ENCODE peak calls at places on chromosomes 5 and 9, in five cellular contexts. L, J, Q, C and H are unnamed samples.

GRCh38 chr5:58366461-58366860 is 93.4 kb downstream of the PLK2 start:
- DNase-seq in L (no peak), J (no peak), Q (no peak), C (no peak), H (no peak)

GRCh38 chr9:4620046-4620765 is 41.9 kb upstream of the PLPP6 start:
- DNase-seq in L (no peak), J (no peak), Q (peak), C (no peak), H (no peak)

GRCh38 chr5:111735829-111736228 is 21.2 kb downstream of the NREP start:
- DNase-seq in L (peak), J (peak), Q (peak), C (no peak), H (no peak)

GRCh38 chr9:124218438-124219289 is 39.1 kb upstream of the NEK6 start:
- DNase-seq in L (peak), J (peak), Q (no peak), C (no peak), H (no peak)

GRCh38 chr9:115913666-115914065 is 239.9 kb upstream of the PAPPA start:
- DNase-seq in L (peak), J (no peak), Q (no peak), C (no peak), H (no peak)

GRCh38 chr5:111337688-111338087 is 113.5 kb downstream of the CAMK4 start:
- DNase-seq in L (no peak), J (no peak), Q (no peak), C (no peak), H (no peak)

GRCh38 chr5:159915913-159916840 is at the start of gene ADRA1B:
- DNase-seq in L (peak), J (peak), Q (no peak), C (peak), H (peak)

GRCh38 chr9:31089822-31090221 is 1294.6 kb upstream of the ACO1 start:
- DNase-seq in L (peak), J (peak), Q (peak), C (no peak), H (no peak)

GRCh38 chr9:107273634-107274033 is 9.4 kb upstream of the RAD23B start:
- DNase-seq in L (no peak), J (no peak), Q (no peak), C (no peak), H (no peak)

GRCh38 chr9:134066546-134066922 is 1.3 kb downstream of the BRD3 start:
- DNase-seq in L (peak), J (peak), Q (no peak), C (no peak), H (no peak)

GRCh38 chr9:5610491-5610890 is 18.4 kb upstream of the RIC1 start:
- DNase-seq in L (no peak), J (no peak), Q (no peak), C (no peak), H (no peak)

GRCh38 chr9:130149031-130149430 is 23.2 kb upstream of the NCS1 start:
- DNase-seq in L (no peak), J (no peak), Q (no peak), C (no peak), H (no peak)

GRCh38 chr9:132144708-132145365 is 17.0 kb upstream of the NTNG2 start:
- DNase-seq in L (peak), J (peak), Q (no peak), C (no peak), H (no peak)

DNA sequence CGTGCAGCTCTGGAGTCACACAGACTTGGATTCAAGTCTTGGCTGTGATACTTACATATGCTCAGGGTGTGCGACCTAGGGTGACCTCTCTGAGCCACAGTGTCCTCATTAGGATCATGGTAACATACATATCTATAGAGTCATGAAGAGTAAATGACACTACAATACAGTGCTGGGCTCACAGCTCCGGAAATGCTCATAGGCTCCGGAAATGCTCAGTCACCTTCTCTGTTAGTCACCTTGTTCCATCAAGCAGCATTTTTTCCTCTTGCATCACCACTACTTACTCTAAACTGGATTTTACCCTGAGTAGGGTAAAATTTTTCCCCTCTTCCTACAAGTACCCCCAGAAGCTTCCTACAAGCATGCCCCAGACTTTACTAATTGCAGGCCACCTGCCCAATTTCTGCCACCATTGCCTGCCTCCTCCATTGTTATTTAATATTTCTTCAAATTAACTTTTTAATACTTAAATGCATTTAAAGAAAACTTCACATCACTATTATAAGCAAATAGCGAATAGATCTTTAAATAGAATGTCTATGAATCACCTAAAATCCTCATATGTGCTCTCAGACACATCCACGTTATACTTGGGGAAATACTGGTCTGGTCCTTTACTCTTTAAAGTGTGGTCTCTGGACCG is 147.6 kb upstream of the SPRY4 start:
- DNase-seq in L (peak), J (peak), Q (peak), C (peak), H (no peak)
- H3K27ac ChIP-seq in L (no peak), J (peak), Q (peak), C (no peak), H (no peak)

GRCh38 chr5:142059304-142059940 is 46.6 kb upstream of the GNPDA1 start:
- DNase-seq in L (peak), J (no peak), Q (no peak), C (no peak), H (peak)

GRCh38 chr5:142053434-142054253 is 40.8 kb upstream of the GNPDA1 start:
- DNase-seq in L (peak), J (no peak), Q (peak), C (no peak), H (no peak)

GRCh38 chr5:142057697-142058056 is 44.9 kb upstream of the GNPDA1 start:
- DNase-seq in L (no peak), J (peak), Q (peak), C (no peak), H (no peak)

DNA sequence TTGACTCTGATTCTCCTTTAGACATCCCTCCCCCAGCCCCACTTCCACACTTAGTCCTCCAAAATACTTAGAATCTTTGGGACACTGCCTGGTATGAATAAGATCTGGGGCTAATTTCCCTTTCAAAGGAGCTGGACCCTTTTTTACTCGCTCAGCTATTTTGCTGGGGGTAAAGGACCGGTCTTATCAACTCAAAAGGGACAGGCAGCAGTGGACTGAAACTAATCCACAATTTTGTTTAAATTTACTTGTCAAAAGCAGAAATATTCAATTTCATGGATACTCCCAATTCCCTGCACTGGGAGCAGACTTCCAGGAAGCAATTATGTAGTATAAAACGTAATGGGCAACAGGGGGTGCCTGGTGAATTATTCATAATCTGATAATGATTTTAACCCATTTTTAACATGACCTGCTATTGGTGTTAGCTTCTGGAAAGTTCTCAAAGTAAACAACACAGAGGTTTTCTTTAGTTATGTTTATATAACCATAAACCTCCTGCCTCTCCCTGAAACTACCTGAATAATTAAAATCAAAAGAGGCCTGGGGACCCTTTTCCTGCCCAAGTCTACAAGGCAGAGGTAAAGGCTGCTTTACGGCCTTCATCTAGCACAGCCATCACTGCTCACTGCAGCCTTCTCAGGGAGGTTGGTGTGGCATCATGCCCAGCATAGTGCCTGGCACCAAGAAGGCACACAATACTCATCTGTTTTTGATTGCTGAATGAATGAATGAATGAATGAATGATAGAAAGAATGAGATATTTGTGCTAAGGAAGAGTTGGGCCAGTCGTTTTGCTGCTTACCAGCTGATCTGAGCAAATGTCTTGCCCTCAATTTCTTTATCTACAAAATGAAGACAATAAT is 44.2 kb upstream of the GNPDA1 start:
- DNase-seq in L (no peak), J (no peak), Q (no peak), C (no peak), H (no peak)
- H3K27ac ChIP-seq in L (no peak), J (no peak), Q (peak), C (no peak), H (no peak)

DNA sequence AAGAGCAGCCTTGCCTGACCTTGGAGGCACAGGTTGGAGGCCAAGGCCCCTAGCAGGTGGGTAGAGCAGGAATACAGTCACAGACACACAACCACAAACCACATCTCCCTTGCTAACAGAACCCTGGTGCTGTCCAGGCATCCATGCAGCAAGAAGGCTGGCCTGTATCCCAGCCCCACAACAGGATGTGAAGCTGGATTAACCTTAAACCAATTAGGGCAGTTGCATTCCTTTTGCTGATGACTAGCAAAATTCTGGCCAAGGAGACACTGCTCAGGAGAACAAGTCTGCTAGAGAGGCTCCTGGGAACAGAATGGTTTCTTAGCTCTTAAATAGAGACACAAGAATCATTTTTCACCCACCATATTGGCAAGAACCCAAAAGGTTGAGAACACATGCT is 97.8 kb downstream of the C5orf15 start:
- DNase-seq in L (peak), J (no peak), Q (no peak), C (no peak), H (no peak)
- H3K27ac ChIP-seq in L (no peak), J (no peak), Q (no peak), C (no peak), H (no peak)

GRCh38 chr5:52786391-52786790 is 1.3 kb upstream of the ITGA1 start:
- DNase-seq in L (no peak), J (no peak), Q (no peak), C (no peak), H (no peak)
- H3K27ac ChIP-seq in L (no peak), J (no peak), Q (no peak), C (no peak), H (no peak)

GRCh38 chr9:34204011-34204635 is 25.3 kb downstream of the UBAP1 start:
- DNase-seq in L (no peak), J (peak), Q (no peak), C (no peak), H (no peak)
- H3K27ac ChIP-seq in L (no peak), J (peak), Q (peak), C (no peak), H (no peak)

GRCh38 chr5:96904054-96904931 is 28.0 kb downstream of the ERAP2 start:
- DNase-seq in L (no peak), J (no peak), Q (no peak), C (no peak), H (no peak)

GRCh38 chr5:96902876-96903275 is 26.6 kb downstream of the ERAP2 start:
- DNase-seq in L (no peak), J (no peak), Q (no peak), C (no peak), H (no peak)

GRCh38 chr5:96903300-96903699 is 27.0 kb downstream of the ERAP2 start:
- DNase-seq in L (no peak), J (no peak), Q (no peak), C (no peak), H (no peak)

GRCh38 chr5:96901384-96901783 is 25.1 kb downstream of the ERAP2 start:
- DNase-seq in L (no peak), J (no peak), Q (no peak), C (no peak), H (no peak)

GRCh38 chr5:96901841-96902240 is 25.5 kb downstream of the ERAP2 start:
- DNase-seq in L (no peak), J (no peak), Q (no peak), C (no peak), H (no peak)
- H3K27ac ChIP-seq in L (no peak), J (no peak), Q (no peak), C (no peak), H (no peak)

GRCh38 chr5:177492841-177493240 is 4.6 kb downstream of the PDLIM7 start:
- DNase-seq in L (no peak), J (no peak), Q (no peak), C (no peak), H (no peak)

GRCh38 chr5:177493795-177494355 is 3.5 kb downstream of the PDLIM7 start:
- DNase-seq in L (no peak), J (no peak), Q (no peak), C (no peak), H (peak)

GRCh38 chr5:177491429-177491945 is 5.9 kb downstream of the PDLIM7 start:
- DNase-seq in L (peak), J (no peak), Q (no peak), C (no peak), H (no peak)

GRCh38 chr5:177490992-177491391 is 6.4 kb downstream of the PDLIM7 start:
- DNase-seq in L (no peak), J (no peak), Q (no peak), C (no peak), H (no peak)

DNA sequence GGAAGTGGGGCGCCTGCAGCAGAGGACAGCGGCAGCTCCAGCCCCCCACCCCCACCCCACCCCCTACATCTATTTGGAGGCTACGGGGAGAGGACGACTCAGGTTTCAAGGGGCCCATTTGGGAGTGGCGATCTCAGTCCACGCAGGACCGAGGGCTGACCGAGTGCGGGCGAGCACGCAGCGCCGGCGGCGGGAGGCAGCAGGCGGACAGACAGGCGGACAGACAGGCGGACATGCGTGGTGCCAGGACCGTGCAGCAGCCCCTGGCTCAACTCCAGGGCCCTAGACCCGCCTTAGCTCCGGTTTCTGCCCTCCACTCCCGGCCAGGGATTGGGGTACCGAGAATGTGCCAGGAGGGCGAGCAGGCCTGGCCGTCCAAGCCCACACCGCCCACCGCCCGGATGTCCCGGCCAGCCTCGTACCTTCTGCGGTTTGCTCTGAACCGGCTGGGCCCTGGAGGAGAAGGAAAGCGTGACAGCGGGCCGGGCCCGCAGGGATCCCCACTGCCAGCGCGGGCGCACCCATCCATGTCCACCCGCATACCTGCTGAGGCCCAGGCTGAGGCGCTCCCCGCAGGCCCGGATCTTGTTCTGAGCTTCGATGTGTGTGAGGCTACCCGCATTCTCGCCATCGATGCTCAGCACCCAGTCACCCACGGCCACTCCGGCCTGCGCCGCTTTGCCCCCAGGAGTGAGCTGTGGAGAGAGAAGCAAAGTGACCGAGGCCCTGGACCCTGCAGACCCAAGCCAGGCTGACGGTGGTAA is 5.2 kb downstream of the PDLIM7 start:
- DNase-seq in L (no peak), J (no peak), Q (no peak), C (no peak), H (no peak)
- H3K27ac ChIP-seq in L (peak), J (peak), Q (no peak), C (no peak), H (no peak)

GRCh38 chr9:136007276-136007675 is 46.1 kb upstream of the UBAC1 start:
- DNase-seq in L (no peak), J (no peak), Q (no peak), C (no peak), H (no peak)
- H3K27ac ChIP-seq in L (peak), J (peak), Q (no peak), C (no peak), H (no peak)

GRCh38 chr9:81685763-81686613 is 3.4 kb downstream of the TLE1 start:
- DNase-seq in L (peak), J (no peak), Q (no peak), C (no peak), H (peak)

GRCh38 chr9:81690251-81690851 is 1.0 kb upstream of the TLE1 start:
- DNase-seq in L (no peak), J (peak), Q (peak), C (no peak), H (peak)

GRCh38 chr9:81686614-81687520 is 2.5 kb downstream of the TLE1 start:
- DNase-seq in L (peak), J (peak), Q (peak), C (no peak), H (peak)

GRCh38 chr9:81687521-81688261 is 1.7 kb downstream of the TLE1 start:
- DNase-seq in L (peak), J (peak), Q (no peak), C (no peak), H (peak)

DNA sequence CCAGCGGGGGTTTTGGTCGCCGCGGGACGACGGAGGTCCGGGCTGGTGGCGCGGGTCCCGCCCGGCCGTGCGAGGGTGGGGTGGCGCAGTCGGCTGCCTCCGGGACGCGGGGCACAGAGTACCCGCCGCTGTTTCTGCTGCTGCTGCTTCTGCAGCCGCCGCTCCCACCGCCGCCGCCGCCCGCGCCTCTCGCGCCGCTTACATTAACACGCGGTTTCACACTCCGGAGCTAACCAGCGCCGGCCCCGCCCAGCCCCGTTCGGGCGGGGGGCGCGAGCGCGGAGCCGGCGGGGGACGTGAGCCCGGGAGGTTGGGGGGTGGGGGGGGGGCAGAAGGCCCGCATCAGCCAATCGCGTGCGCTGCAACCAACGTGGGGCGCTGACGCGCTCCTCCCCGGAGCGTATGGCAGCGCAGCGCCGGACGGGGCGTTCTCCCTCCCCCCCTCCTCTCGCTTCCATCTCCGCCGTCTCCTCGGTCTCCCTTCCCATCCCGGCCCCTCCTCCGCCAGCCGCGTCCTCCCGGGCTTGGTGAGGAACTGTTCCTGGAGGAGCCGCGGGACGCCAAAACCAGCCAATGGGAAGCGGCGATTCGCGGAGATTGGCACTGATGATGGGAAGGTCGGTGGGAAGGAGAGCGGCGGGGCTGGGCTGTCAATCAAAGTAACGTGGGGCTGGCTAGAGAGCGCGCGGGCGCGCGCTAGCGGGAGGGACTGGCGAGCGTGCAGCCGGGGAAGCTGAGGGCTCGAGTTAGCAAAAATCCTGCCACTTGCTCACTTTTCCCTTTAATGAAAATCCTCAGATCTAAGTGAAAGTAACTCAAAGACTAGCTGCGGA is at the start of gene TLE1:
- DNase-seq in L (peak), J (peak), Q (peak), C (peak), H (peak)
- H3K27ac ChIP-seq in L (no peak), J (peak), Q (peak), C (no peak), H (peak)